ENCODE peak calls at places on chromosome 13, in five cellular contexts. V is IMR-90, S is H1, A is H9, T is trophoblast cell. G is an unnamed sample.

GRCh38 chr13:36904219-36904618 is 15.8 kb downstream of the SMAD9 start:
- DNase-seq in V (no peak), S (no peak), A (no peak), T (no peak), G (no peak)

GRCh38 chr13:78607409-78608253 is 4.3 kb upstream of the POU4F1 start:
- DNase-seq in V (no peak), S (peak), A (peak), T (no peak), G (peak)

GRCh38 chr13:110298566-110299321 is 8.2 kb downstream of the COL4A1 start:
- DNase-seq in V (no peak), S (peak), A (peak), T (no peak), G (no peak)

GRCh38 chr13:109180905-109181425 is 551.6 kb downstream of the MYO16 start:
- DNase-seq in V (peak), S (no peak), A (no peak), T (peak), G (no peak)

GRCh38 chr13:85825454-85825853 is 26.2 kb upstream of the SLITRK6 start:
- DNase-seq in V (peak), S (no peak), A (no peak), T (no peak), G (no peak)

GRCh38 chr13:40484101-40484800 is 182.2 kb downstream of the FOXO1 start:
- DNase-seq in V (no peak), S (no peak), A (no peak), T (no peak), G (no peak)

GRCh38 chr13:79869326-79869725 is 388.4 kb downstream of the NDFIP2 start:
- DNase-seq in V (peak), S (no peak), A (no peak), T (peak), G (no peak)

GRCh38 chr13:75766636-75767035 is 130.5 kb downstream of the LMO7 start:
- DNase-seq in V (no peak), S (no peak), A (no peak), T (no peak), G (no peak)

GRCh38 chr13:64223016-64223415 is 2807.4 kb upstream of the PCDH20 start:
- DNase-seq in V (no peak), S (no peak), A (no peak), T (no peak), G (no peak)

GRCh38 chr13:35926859-35927530 is 204.2 kb downstream of the DCLK1 start:
- DNase-seq in V (peak), S (no peak), A (no peak), T (peak), G (no peak)

GRCh38 chr13:31982540-31982939 is 49.0 kb upstream of the FRY start:
- DNase-seq in V (peak), S (no peak), A (no peak), T (peak), G (no peak)

GRCh38 chr13:37277435-37278144 is 172.1 kb upstream of the CSNK1A1L start:
- DNase-seq in V (peak), S (no peak), A (no peak), T (no peak), G (no peak)

GRCh38 chr13:44694842-44695241 is 118.7 kb upstream of the TSC22D1 start:
- DNase-seq in V (no peak), S (no peak), A (no peak), T (no peak), G (no peak)

GRCh38 chr13:20264271-20265018 is 32.3 kb upstream of the GJB6 start:
- DNase-seq in V (no peak), S (no peak), A (no peak), T (no peak), G (no peak)

GRCh38 chr13:94362411-94362909 is 117.0 kb downstream of the DCT start:
- DNase-seq in V (peak), S (peak), A (peak), T (peak), G (peak)

GRCh38 chr13:51452391-51453307 is at the start of gene INTS6:
- DNase-seq in V (peak), S (peak), A (peak), T (peak), G (peak)
- H3K14ac ChIP-seq in V (peak), S (no peak), A (peak), T (peak), G (peak)

GRCh38 chr13:27976362-27977177 is 7.5 kb upstream of the CDX2 start:
- DNase-seq in V (no peak), S (peak), A (peak), T (no peak), G (no peak)

GRCh38 chr13:27979001-27979643 is 9.4 kb downstream of the URAD start:
- DNase-seq in V (no peak), S (no peak), A (no peak), T (no peak), G (no peak)

GRCh38 chr13:27978301-27978968 is 9.3 kb upstream of the CDX2 start:
- DNase-seq in V (no peak), S (peak), A (peak), T (no peak), G (no peak)

GRCh38 chr13:27975579-27976361 is 6.7 kb upstream of the CDX2 start:
- DNase-seq in V (no peak), S (peak), A (peak), T (no peak), G (no peak)

GRCh38 chr13:27977476-27978300 is 8.6 kb upstream of the CDX2 start:
- DNase-seq in V (no peak), S (peak), A (peak), T (no peak), G (no peak)
- H3K4me2 ChIP-seq in V (no peak), S (peak), A (peak), T (peak), G (peak)

GRCh38 chr13:50123515-50123861 is 108.2 kb downstream of the KCNRG start:
- DNase-seq in V (no peak), S (no peak), A (no peak), T (no peak), G (no peak)
- H3K23ac ChIP-seq in V (peak), S (no peak), A (no peak), T (no peak), G (peak)

DNA sequence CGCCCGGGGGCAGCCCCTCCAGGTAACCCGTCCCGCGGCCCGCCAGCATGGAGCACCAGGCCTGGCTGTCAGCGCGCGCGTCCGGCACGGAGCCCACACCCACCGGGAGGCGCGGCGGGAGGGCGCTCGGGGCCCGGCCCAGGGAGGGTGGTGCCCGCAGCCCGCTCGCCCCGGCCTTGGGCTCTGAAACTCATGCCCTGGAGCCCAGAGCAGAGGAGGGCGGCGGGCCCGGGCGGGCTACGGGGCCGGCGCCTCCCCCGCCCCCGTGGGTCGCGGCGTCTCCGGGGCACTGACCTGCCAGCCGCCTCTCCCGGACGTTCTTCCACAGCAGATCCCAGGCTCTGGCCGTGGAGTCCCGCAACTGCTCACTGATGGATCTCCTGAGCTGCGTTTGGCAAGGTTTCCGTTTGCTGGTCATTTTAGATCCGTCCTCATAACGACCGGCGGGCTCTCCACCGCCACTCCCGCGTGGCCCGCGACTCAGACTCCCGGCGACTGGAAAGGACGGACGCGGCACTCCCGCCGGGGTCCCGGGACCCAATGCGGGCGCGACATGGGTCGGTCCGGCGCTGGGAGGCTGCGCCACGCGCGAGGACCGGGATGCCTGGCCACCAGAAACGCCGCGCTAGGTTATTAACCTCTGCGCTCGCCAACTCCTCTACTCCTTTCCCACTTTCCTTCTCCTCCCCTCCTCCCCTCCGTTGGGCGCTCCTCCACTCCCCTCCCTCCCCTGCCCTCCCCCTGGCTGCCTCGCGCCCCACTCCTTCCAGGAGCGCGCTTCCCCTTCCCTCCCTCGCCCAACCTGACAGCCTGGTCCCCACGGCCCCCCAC is 64.7 kb upstream of the STARD13 start:
- DNase-seq in V (peak), S (peak), A (peak), T (no peak), G (peak)
- H3K14ac ChIP-seq in V (peak), S (no peak), A (peak), T (no peak), G (peak)